ENCODE peak calls at places on chromosomes 1 and 21, in eight cellular contexts. L, Z, P, D, I, T, J and W are unnamed samples.

GRCh38 chr21:39715804-39716397 is 29.1 kb upstream of the IGSF5 start:
- DNase-seq in L (peak; percentile 28), Z (peak; percentile 52), P (peak; percentile 65), D (peak; percentile 45), I (peak; percentile 45), T (no peak), J (peak; percentile 59), W (no peak)

GRCh38 chr1:36871146-36871971 is 163.0 kb downstream of the GRIK3 start:
- DNase-seq in L (no peak), Z (no peak), P (peak; percentile 89), D (no peak), I (no peak), T (no peak), J (no peak), W (no peak)

GRCh38 chr1:236311040-236311439 is 29.3 kb upstream of the ERO1B start:
- DNase-seq in L (no peak), Z (no peak), P (no peak), D (no peak), I (no peak), T (no peak), J (no peak), W (no peak)

GRCh38 chr1:228185641-228185965 is 20.0 kb downstream of the IBA57 start:
- DNase-seq in L (no peak), Z (no peak), P (no peak), D (no peak), I (no peak), T (no peak), J (no peak), W (no peak)

GRCh38 chr1:164644268-164644667 is 85.3 kb downstream of the PBX1 start:
- DNase-seq in L (no peak), Z (no peak), P (no peak), D (no peak), I (no peak), T (no peak), J (no peak), W (no peak)

GRCh38 chr1:210653771-210654170 is 325.1 kb downstream of the HHAT start:
- DNase-seq in L (peak; percentile 7), Z (no peak), P (no peak), D (no peak), I (no peak), T (no peak), J (no peak), W (no peak)

GRCh38 chr21:45014747-45015468 is 59.5 kb upstream of the ADARB1 start:
- DNase-seq in L (no peak), Z (no peak), P (no peak), D (no peak), I (no peak), T (peak; percentile 37), J (no peak), W (no peak)

GRCh38 chr1:72086394-72086793 is 195.9 kb downstream of the NEGR1 start:
- DNase-seq in L (no peak), Z (no peak), P (no peak), D (no peak), I (no peak), T (no peak), J (no peak), W (no peak)

GRCh38 chr1:184745929-184746583 is 8.6 kb downstream of the EDEM3 start:
- DNase-seq in L (no peak), Z (no peak), P (no peak), D (no peak), I (no peak), T (no peak), J (no peak), W (no peak)

GRCh38 chr21:31335957-31336738 is 7.9 kb downstream of the TIAM1 start:
- DNase-seq in L (no peak), Z (no peak), P (no peak), D (no peak), I (peak; percentile 94), T (no peak), J (peak; percentile 92), W (no peak)

GRCh38 chr1:12035306-12035705 is 16.0 kb downstream of the MIIP start:
- DNase-seq in L (no peak), Z (no peak), P (no peak), D (no peak), I (no peak), T (no peak), J (no peak), W (no peak)

GRCh38 chr1:200040516-200041138 is 13.1 kb downstream of the NR5A2 start:
- DNase-seq in L (no peak), Z (no peak), P (peak; percentile 53), D (peak; percentile 82), I (no peak), T (no peak), J (no peak), W (no peak)

GRCh38 chr1:200039849-200040479 is 12.5 kb downstream of the NR5A2 start:
- DNase-seq in L (no peak), Z (no peak), P (no peak), D (no peak), I (no peak), T (no peak), J (no peak), W (no peak)

GRCh38 chr1:200042437-200043329 is 15.2 kb downstream of the NR5A2 start:
- DNase-seq in L (no peak), Z (no peak), P (peak; percentile 38), D (peak; percentile 79), I (no peak), T (no peak), J (peak; percentile 41), W (no peak)

GRCh38 chr1:200042119-200042436 is 14.6 kb downstream of the NR5A2 start:
- DNase-seq in L (no peak), Z (no peak), P (no peak), D (no peak), I (no peak), T (no peak), J (peak; percentile 15), W (no peak)

GRCh38 chr1:200041337-200042118 is 14.0 kb downstream of the NR5A2 start:
- DNase-seq in L (no peak), Z (no peak), P (no peak), D (no peak), I (no peak), T (no peak), J (no peak), W (no peak)
- H3K27ac ChIP-seq in L (no peak overlapping the region), Z (peak overlapping the region; percentile 24), P (no peak overlapping the region), D (peak overlapping the region; percentile 98), I (no peak overlapping the region), T (peak overlapping the region; percentile 51), J (no peak overlapping the region), W (no peak overlapping the region)

GRCh38 chr21:37932936-37933335 is 16.7 kb upstream of the KCNJ6 start:
- DNase-seq in L (no peak), Z (no peak), P (peak; percentile 34), D (no peak), I (no peak), T (no peak), J (no peak), W (no peak)
- H3K27ac ChIP-seq in L (no peak overlapping the region), Z (no peak overlapping the region), P (no peak overlapping the region), D (no peak overlapping the region), I (no peak overlapping the region), T (no peak overlapping the region), J (no peak overlapping the region), W (no peak overlapping the region)

GRCh38 chr21:30153697-30154340 is 12.8 kb downstream of the CLDN17 start:
- DNase-seq in L (no peak), Z (no peak), P (no peak), D (no peak), I (no peak), T (no peak), J (no peak), W (no peak)
- H3K27ac ChIP-seq in L (no peak overlapping the region), Z (no peak overlapping the region), P (no peak overlapping the region), D (no peak overlapping the region), I (no peak overlapping the region), T (no peak overlapping the region), J (no peak overlapping the region), W (no peak overlapping the region)

GRCh38 chr1:159443063-159443750 is 3.7 kb downstream of the OR10J1 start:
- DNase-seq in L (no peak), Z (no peak), P (no peak), D (no peak), I (no peak), T (no peak), J (no peak), W (no peak)
- H3K27ac ChIP-seq in L (no peak overlapping the region), Z (no peak overlapping the region), P (no peak overlapping the region), D (peak overlapping the region; percentile 11), I (no peak overlapping the region), T (no peak overlapping the region), J (no peak overlapping the region), W (no peak overlapping the region)

GRCh38 chr1:156655904-156656516 is 14.1 kb downstream of the BCAN start:
- DNase-seq in L (no peak), Z (no peak), P (no peak), D (no peak), I (no peak), T (no peak), J (no peak), W (no peak)

GRCh38 chr1:156657161-156657970 is 15.4 kb downstream of the BCAN start:
- DNase-seq in L (no peak), Z (peak; percentile 68), P (peak; percentile 93), D (peak; percentile 72), I (peak; percentile 55), T (peak; percentile 94), J (peak; percentile 76), W (peak; percentile 73)

GRCh38 chr1:156654700-156655099 is 12.8 kb downstream of the BCAN start:
- DNase-seq in L (no peak), Z (no peak), P (no peak), D (no peak), I (no peak), T (no peak), J (peak; percentile 35), W (no peak)

GRCh38 chr1:156656779-156657160 is 14.9 kb downstream of the BCAN start:
- DNase-seq in L (no peak), Z (no peak), P (peak; percentile 78), D (no peak), I (no peak), T (no peak), J (peak; percentile 46), W (no peak)

DNA sequence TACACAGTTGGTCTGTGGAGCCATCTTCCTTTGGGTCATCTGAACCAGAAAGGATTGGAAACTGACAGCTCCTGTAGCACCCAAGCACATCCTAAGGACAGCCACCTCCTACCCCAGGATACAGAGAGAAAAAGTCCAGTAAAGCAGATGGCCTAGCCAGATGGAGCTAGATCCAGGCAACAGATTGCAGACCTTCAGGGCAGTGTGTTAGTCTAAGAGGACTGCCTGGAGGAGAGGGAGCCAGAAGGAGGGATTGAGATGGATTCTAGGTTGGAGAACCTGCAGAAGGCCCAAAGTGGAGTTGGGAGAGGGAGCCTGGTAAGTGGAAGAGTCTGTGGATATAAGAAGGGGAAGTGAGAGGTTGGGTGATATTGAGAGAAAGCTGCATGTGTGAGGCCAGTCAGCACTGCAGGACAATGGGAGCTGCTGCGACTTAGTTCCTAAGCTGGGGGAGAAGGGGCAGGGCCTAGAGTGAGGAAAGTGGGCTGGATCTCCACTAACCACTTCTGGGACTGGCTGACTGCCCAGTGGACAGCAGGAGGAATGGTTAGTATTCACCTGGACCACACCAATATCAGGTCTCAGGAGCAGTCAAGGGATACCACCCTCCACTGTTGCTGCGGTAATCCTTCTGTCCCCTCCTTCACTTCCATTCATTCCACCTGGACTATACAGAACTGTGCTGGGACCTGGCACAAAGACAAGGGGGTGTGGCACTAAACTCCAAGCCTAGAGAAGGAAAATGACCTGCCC is 13.4 kb downstream of the BCAN start:
- DNase-seq in L (no peak), Z (no peak), P (peak; percentile 82), D (no peak), I (no peak), T (no peak), J (no peak), W (no peak)
- H3K27ac ChIP-seq in L (no peak overlapping the region), Z (no peak overlapping the region), P (peak overlapping the region; percentile 83), D (no peak overlapping the region), I (no peak overlapping the region), T (no peak overlapping the region), J (no peak overlapping the region), W (no peak overlapping the region)